ENCODE peak calls at places on chromosomes 3 and 15, in six cellular contexts. S is ovary, G is psoas muscle, V is thoracic aorta, M is Caco-2, R is astrocyte. A is an unnamed sample. For H3K4me1, the result is how much of the 10 kb centered on the place peaks cover.

GRCh38 chr3:125011941-125012340 is 43.9 kb downstream of the HEG1 start:
- DNase-seq in S (no peak), G (no peak), V (no peak), M (no peak), R (peak), A (no peak)

GRCh38 chr3:128867200-128868125 is 12.0 kb upstream of the ACAD9 start:
- DNase-seq in S (no peak), G (no peak), V (no peak), M (peak), R (no peak), A (no peak)

GRCh38 chr3:170247875-170248274 is 25.7 kb downstream of the PRKCI start:
- DNase-seq in S (no peak), G (no peak), V (no peak), M (no peak), R (no peak), A (no peak)

GRCh38 chr15:45795487-45796069 is 160.7 kb downstream of the SQOR start:
- DNase-seq in S (no peak), G (no peak), V (no peak), M (peak), R (no peak), A (peak)

GRCh38 chr15:79243723-79244122 is 38.8 kb upstream of the ANKRD34C start:
- DNase-seq in S (no peak), G (no peak), V (no peak), M (no peak), R (no peak), A (peak)

GRCh38 chr15:48622227-48622626 is 23.3 kb downstream of the FBN1 start:
- DNase-seq in S (no peak), G (no peak), V (no peak), M (no peak), R (no peak), A (no peak)

GRCh38 chr15:101001796-101002195 is 82.6 kb downstream of the LRRK1 start:
- DNase-seq in S (no peak), G (no peak), V (no peak), M (no peak), R (no peak), A (no peak)

GRCh38 chr3:178841011-178841410 is 230.6 kb downstream of the ZMAT3 start:
- DNase-seq in S (no peak), G (no peak), V (no peak), M (no peak), R (no peak), A (no peak)

GRCh38 chr3:81863714-81864113 is 102.3 kb upstream of the GBE1 start:
- DNase-seq in S (no peak), G (no peak), V (no peak), M (no peak), R (no peak), A (no peak)

GRCh38 chr3:117597865-117598264 is 888.3 kb downstream of the TUSC7 start:
- DNase-seq in S (no peak), G (no peak), V (no peak), M (no peak), R (no peak), A (no peak)

GRCh38 chr3:117602054-117602644 is 892.6 kb downstream of the TUSC7 start:
- DNase-seq in S (no peak), G (no peak), V (no peak), M (no peak), R (no peak), A (no peak)

GRCh38 chr3:117600666-117601065 is 891.1 kb downstream of the TUSC7 start:
- DNase-seq in S (no peak), G (no peak), V (no peak), M (no peak), R (peak), A (no peak)

GRCh38 chr3:117603097-117603496 is 893.5 kb downstream of the TUSC7 start:
- DNase-seq in S (no peak), G (no peak), V (no peak), M (no peak), R (peak), A (no peak)

DNA sequence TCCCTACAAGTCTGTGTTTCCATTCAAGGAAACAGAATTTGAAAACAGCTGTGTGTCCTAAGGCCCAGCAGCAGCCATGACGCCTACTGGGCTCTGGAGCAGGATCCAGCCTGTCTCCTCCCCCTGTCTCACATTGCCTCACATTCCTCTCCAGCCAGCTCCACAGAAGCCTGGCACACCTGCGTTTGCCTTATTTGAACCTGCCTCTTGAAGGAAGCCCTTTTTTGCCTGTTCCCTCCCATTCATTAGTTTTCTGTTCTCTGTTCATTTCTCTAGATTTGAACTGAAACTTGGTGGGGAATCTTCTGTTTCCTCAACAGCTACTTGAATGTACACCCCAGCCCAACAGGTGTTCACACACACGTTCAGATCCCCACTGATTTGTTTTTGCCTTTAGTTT is 890.5 kb downstream of the TUSC7 start:
- DNase-seq in S (no peak), G (no peak), V (no peak), M (no peak), R (no peak), A (no peak)
- H3K4me1 ChIP-seq in S (under half), G (under half), V (under half), M (under half), R (under half), A (under half)

GRCh38 chr3:4989649-4989966 is 10.4 kb downstream of the BHLHE40 start:
- DNase-seq in S (no peak), G (no peak), V (no peak), M (no peak), R (no peak), A (no peak)
- H3K4me1 ChIP-seq in S (under half), G (half or more), V (half or more), M (under half), R (under half), A (under half)

GRCh38 chr3:59444676-59445075 is 394.9 kb upstream of the CFAP20DC start:
- DNase-seq in S (no peak), G (no peak), V (no peak), M (no peak), R (no peak), A (no peak)

GRCh38 chr3:59444293-59444671 is 394.5 kb upstream of the CFAP20DC start:
- DNase-seq in S (no peak), G (no peak), V (no peak), M (no peak), R (no peak), A (no peak)

GRCh38 chr3:59443618-59444292 is 393.9 kb upstream of the CFAP20DC start:
- DNase-seq in S (no peak), G (no peak), V (no peak), M (no peak), R (no peak), A (no peak)

GRCh38 chr3:59451041-59451763 is 401.4 kb upstream of the CFAP20DC start:
- DNase-seq in S (no peak), G (no peak), V (no peak), M (no peak), R (no peak), A (peak)

GRCh38 chr3:59446775-59447465 is 397.1 kb upstream of the CFAP20DC start:
- DNase-seq in S (no peak), G (no peak), V (no peak), M (no peak), R (peak), A (no peak)
- H3K4me1 ChIP-seq in S (under half), G (under half), V (under half), M (under half), R (under half), A (under half)

DNA sequence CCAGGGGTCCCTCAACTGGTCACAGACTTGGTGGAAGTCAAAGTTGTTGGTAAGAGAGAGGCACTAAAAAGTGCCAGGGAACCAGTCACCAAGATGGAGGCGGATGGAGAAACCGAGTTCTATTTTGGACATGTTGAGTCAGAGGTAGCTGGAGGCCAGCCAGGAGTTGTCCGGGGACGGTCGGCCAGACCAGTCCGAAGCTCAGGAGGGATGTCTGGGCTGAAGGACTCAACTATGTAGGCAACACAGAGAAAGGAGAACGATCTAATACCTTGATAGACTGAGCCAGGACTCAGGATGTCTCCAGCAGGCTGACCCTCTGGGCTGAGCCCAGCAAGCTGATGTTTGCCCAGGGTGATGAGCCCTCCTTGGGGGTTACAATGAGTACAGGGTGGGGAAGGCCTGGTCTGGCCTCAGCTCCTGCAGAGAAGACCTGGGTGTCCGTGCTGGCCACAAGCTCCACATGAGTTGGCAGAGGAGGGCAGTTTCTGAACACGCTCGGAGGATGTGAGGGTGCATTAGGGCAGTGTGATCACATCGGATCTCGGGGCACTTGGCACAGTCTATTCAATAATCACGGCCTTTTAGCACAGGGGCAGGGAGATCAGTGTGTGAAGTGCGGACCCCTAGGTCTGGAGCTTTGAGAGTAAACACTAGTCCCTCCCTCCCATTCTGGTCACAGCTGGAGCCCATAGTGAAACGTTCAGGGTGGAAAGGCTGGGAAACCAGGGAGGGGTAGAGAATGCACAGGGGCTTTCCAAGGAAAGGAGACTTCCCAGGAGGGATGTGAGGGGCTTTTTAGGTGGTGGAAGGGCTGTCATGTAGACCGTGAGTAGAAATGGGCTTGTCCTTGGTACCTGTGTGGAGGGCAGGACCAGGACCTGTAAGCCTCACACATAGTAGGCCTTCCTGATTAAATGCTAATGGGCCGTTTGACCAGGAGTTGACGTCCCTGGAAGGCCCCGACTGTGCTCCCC is 111.9 kb downstream of the ETFA start:
- DNase-seq in S (no peak), G (peak), V (peak), M (no peak), R (peak), A (no peak)
- H3K4me1 ChIP-seq in S (under half), G (half or more), V (under half), M (under half), R (under half), A (under half)

GRCh38 chr3:155843569-155843968 is 10.7 kb downstream of the SLC33A1 start:
- DNase-seq in S (no peak), G (no peak), V (no peak), M (no peak), R (no peak), A (no peak)

GRCh38 chr3:155847993-155848392 is 6.2 kb downstream of the SLC33A1 start:
- DNase-seq in S (no peak), G (no peak), V (no peak), M (no peak), R (no peak), A (no peak)

DNA sequence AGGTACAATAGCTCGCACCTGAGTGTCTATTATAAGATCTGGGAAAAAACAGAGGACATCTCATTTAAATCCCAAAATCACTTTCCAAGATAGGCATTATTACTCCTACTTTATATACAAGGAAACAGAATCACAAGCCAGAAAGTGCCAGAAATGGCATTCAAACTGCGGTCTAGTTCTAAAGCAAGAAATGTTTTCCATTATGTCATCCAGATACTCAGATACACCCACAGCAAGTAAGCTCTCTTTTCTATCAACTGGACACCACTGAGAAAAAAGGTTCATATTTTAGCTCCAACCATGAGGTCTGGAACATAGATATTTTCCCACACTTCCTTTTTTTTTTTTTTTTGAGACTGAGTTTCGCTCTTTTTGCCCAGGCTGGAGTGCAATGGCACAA is 8.1 kb downstream of the SLC33A1 start:
- DNase-seq in S (no peak), G (no peak), V (no peak), M (no peak), R (peak), A (no peak)
- H3K4me1 ChIP-seq in S (under half), G (under half), V (under half), M (under half), R (under half), A (under half)

A was measured in mesendoderm.